ENCODE peak calls at places on chromosomes 12 and 14, in six cellular contexts. G is endodermal cell, H is NB4, I is OCI-LY7, U is aorta, O is GM12865. R is an unnamed sample.

GRCh38 chr14:36514278-36515104 is 5.5 kb downstream of the NKX2-1 start:
- DNase-seq in H (no peak), O (no peak), G (peak), I (no peak), U (no peak), R (no peak)

GRCh38 chr14:20630340-20631022 is 11.0 kb downstream of the OR6S1 start:
- DNase-seq in G (peak), I (no peak), O (peak), H (peak), U (no peak), R (no peak)

GRCh38 chr14:79764288-79764687 is 447.0 kb downstream of the DIO2 start:
- DNase-seq in I (no peak), G (no peak), U (no peak), H (no peak), O (no peak), R (no peak)

GRCh38 chr14:98952595-98953325 is 319.2 kb downstream of the BCL11B start:
- DNase-seq in O (no peak), U (peak), H (peak), G (peak), I (no peak), R (no peak)

GRCh38 chr14:75428230-75429104 is 645 bp downstream of the JDP2 start:
- DNase-seq in H (peak), U (peak), O (peak), G (peak), I (peak), R (no peak)

GRCh38 chr12:4448943-4449861 is 3.6 kb upstream of the FGF6 start:
- DNase-seq in U (no peak), I (no peak), G (no peak), O (no peak), H (peak), R (no peak)

GRCh38 chr12:99284161-99284560 is 363.4 kb upstream of the GARIN6 start:
- DNase-seq in I (no peak), O (no peak), G (no peak), U (no peak), H (no peak), R (no peak)

GRCh38 chr14:92759300-92759678 is 10.9 kb upstream of the LGMN start:
- DNase-seq in I (peak), U (no peak), G (peak), H (peak), O (peak), R (no peak)

GRCh38 chr14:34003691-34004090 is 52.8 kb upstream of the EGLN3 start:
- DNase-seq in G (no peak), H (no peak), I (no peak), U (no peak), O (no peak), R (no peak)

GRCh38 chr12:81626406-81626805 is 132.7 kb downstream of the PPFIA2 start:
- DNase-seq in H (no peak), I (no peak), O (no peak), G (no peak), U (no peak), R (no peak)

GRCh38 chr14:65179918-65180724 is 77.8 kb upstream of the MAX start:
- DNase-seq in G (no peak), H (no peak), U (peak), I (peak), O (peak), R (peak)

GRCh38 chr12:121365416-121366062 is 13.3 kb upstream of the ANAPC5 start:
- DNase-seq in U (no peak), G (no peak), O (no peak), H (no peak), I (no peak), R (no peak)

GRCh38 chr12:95544756-95545155 is 6.5 kb downstream of the USP44 start:
- DNase-seq in H (no peak), O (no peak), G (no peak), I (no peak), U (no peak), R (no peak)

GRCh38 chr12:118337194-118337838 is 35.4 kb downstream of the TAOK3 start:
- DNase-seq in G (no peak), U (no peak), H (no peak), O (no peak), I (no peak), R (no peak)

GRCh38 chr12:121626853-121627623 is 708 bp downstream of the ORAI1 start:
- DNase-seq in O (peak), U (peak), I (peak), G (peak), H (peak), R (peak)

GRCh38 chr12:4526923-4527546 is 11.7 kb upstream of the RAD51AP1 start:
- DNase-seq in H (peak), U (no peak), G (no peak), I (peak), O (no peak), R (no peak)

GRCh38 chr12:49892084-49892731 is 11.5 kb downstream of the FAIM2 start:
- DNase-seq in U (peak), G (no peak), H (no peak), I (no peak), O (no peak), R (no peak)

DNA sequence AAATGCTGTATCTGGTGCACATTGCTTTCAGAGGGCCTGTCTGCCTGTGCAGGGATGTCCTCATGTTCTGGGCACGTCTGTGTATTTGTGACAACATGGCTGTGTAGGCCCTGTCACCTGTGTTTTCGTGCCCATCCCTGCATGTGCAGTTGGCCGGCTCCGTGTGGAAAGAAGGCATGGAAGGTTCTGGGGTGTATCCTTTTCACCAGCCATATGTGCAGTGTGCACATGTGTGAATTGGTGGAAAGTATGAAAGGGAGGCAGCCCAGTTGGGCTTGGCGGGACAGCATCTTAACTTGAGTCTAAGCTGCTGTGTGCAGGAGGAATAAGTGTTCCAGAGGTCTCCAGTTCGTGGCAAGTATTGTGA is 645 bp downstream of the TSPAN11 start:
- DNase-seq in I (no peak), U (no peak), H (no peak), O (no peak), G (no peak), R (no peak)
- H3K4me3 ChIP-seq in I (no peak), U (no peak), H (no peak), O (no peak), G (peak), R (no peak)

GRCh38 chr12:89707992-89708792 is 446 bp downstream of the ATP2B1 start:
- DNase-seq in G (peak), U (peak), O (peak), I (peak), H (peak), R (peak)

GRCh38 chr12:89708793-89709156 is at the start of gene ATP2B1:
- DNase-seq in U (peak), O (peak), G (peak), I (peak), H (peak), R (peak)

GRCh38 chr12:89709157-89709993 is 737 bp upstream of the ATP2B1 start:
- DNase-seq in U (peak), H (peak), G (peak), I (peak), O (peak), R (peak)

GRCh38 chr12:89709994-89710872 is 1.6 kb upstream of the ATP2B1 start:
- DNase-seq in G (peak), H (no peak), I (peak), O (peak), U (peak), R (peak)

DNA sequence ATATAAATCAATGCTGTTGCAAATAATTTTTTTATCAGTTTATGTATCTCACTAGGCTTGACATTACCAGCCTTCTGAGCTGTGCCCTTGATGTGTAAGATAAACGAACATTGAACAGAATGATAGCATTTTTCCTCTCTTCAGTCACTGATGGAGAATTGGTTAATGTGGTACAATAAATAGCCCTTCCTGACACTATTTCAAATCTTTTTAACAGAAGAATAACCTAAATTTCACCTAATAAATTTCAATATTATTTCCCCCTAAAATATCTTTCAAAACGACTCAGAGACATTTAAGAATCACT is 2.2 kb upstream of the ATP2B1 start:
- DNase-seq in U (no peak), G (no peak), I (no peak), H (no peak), O (no peak), R (no peak)
- H3K4me3 ChIP-seq in U (no peak), G (peak), I (peak), H (peak), O (peak), R (no peak)

DNA sequence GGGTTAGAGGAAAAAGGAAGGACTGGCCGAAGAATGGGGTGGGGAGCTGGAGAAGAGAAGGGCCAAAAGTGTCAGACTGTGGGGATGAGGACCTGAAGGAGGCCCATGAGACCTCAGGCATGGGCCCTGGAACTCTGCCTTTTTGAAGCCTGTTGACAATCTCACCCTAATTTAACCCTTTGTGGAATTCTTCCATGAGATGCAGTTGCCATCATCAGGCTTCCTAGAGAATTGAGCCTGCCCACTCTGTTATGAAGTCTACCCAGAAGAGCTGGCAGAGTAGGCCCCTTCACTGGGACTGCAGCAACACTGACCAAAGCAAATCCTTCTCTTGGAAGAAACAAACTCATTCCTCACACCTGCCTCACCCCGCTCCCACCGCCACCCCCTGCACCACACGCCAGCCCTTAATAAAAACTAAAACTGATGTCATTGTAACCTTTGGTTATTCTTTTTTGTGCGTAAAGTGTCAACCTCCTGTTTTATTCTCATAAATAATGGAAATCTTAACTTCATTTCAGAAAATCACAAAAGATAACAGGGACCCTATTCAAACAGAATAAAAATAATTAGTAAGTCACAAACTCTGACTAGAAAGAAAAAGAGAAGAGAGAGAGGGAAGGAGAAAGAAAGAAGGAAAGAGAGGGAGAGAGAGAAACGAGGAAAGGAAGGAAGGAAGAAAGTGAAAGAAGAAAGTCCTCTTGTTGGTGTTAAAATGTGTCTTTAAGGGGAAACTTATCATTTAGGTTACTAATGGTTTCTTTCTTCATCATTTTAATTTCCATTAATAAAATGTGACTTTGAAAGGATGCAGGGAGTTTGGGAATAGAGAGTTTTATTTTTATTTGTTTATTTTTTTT is 61.3 kb downstream of the CRADD start:
- DNase-seq in I (no peak), U (no peak), O (no peak), H (no peak), G (no peak), R (no peak)
- H3K4me3 ChIP-seq in I (no peak), U (no peak), O (no peak), H (no peak), G (no peak), R (no peak)

DNA sequence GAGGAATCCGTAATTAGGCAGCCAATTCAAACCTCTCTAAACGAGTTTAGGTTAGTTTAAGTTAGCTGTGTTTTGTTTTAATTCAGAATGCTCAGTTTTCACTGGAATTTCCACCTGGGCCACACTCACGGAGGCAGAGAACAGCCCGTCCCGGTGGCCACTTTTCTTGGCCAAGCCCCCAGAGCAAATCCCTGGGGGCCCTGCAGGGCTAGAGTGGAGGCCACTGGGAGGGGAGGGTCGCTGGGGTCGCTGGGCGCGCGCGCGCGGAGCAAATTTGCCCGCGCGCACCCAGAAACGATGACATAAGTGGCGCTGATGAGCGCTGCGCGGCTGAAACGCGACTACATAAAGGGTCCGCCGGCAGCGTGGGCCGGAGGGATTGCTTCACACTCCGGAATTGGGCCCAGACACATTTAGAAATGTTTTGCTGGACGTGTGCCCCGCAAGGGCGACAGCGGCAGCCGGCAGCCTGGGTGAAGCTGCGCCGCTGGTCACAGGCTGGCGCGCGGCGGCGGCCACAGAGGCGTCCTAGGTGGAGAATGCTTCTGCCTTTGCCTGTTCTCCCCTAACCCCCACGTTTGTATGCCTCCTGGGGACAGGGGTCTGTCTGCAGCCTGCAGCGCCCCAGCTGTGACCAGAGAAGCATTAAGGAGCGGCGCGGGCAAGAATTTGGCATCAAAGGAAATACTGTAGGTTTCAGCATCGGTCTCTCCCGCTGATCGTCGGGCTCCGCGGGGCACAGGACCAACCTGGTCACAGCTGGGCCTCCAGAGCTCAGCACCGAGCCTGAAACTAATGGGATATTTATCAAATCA is 37.9 kb upstream of the TBX5 start:
- DNase-seq in O (no peak), G (peak), H (no peak), U (no peak), I (no peak), R (no peak)
- H3K4me3 ChIP-seq in O (no peak), G (no peak), H (no peak), U (no peak), I (no peak), R (no peak)

GRCh38 chr14:97640031-97640430 is 842.8 kb downstream of the VRK1 start:
- DNase-seq in O (no peak), H (no peak), U (no peak), G (peak), I (no peak), R (no peak)

GRCh38 chr14:97638864-97639263 is 841.7 kb downstream of the VRK1 start:
- DNase-seq in H (no peak), G (no peak), I (no peak), U (no peak), O (no peak), R (no peak)

GRCh38 chr14:97634786-97635185 is 837.6 kb downstream of the VRK1 start:
- DNase-seq in U (no peak), G (no peak), H (no peak), O (peak), I (no peak), R (peak)
- H3K4me3 ChIP-seq in U (peak), G (no peak), H (no peak), O (peak), I (no peak), R (peak)

GRCh38 chr12:57072661-57073060 is 5.9 kb downstream of the NEMP1 start:
- DNase-seq in G (no peak), H (no peak), U (no peak), I (no peak), O (no peak), R (no peak)
- H3K4me3 ChIP-seq in G (no peak), H (no peak), U (no peak), I (no peak), O (no peak), R (no peak)

GRCh38 chr14:22463763-22464173 is 125.3 kb downstream of the DAD1 start:
- DNase-seq in H (no peak), G (no peak), O (no peak), U (no peak), I (no peak), R (no peak)
- H3K4me3 ChIP-seq in H (no peak), G (no peak), O (no peak), U (no peak), I (no peak), R (no peak)

GRCh38 chr14:32076278-32077080 is 625 bp upstream of the ARHGAP5 start:
- DNase-seq in O (peak), U (peak), G (peak), H (peak), I (peak), R (peak)

GRCh38 chr14:32077081-32078029 is at the start of gene ARHGAP5:
- DNase-seq in U (peak), O (peak), H (peak), I (peak), G (peak), R (peak)

GRCh38 chr14:32080001-32080510 is 3.0 kb downstream of the ARHGAP5 start:
- DNase-seq in H (no peak), U (no peak), G (no peak), O (no peak), I (no peak), R (no peak)

GRCh38 chr14:32078030-32078793 is 1.1 kb downstream of the ARHGAP5 start:
- DNase-seq in I (peak), G (no peak), H (peak), O (peak), U (no peak), R (peak)

GRCh38 chr14:32078794-32079663 is 1.9 kb downstream of the ARHGAP5 start:
- DNase-seq in U (no peak), H (no peak), I (no peak), O (peak), G (no peak), R (no peak)
- H3K4me3 ChIP-seq in U (peak), H (peak), I (peak), O (peak), G (peak), R (peak)

GRCh38 chr14:77000340-77001235 is 27.9 kb downstream of the IRF2BPL start:
- DNase-seq in G (peak), H (no peak), I (peak), O (peak), U (peak), R (peak)

GRCh38 chr14:76996563-76997146 is 31.9 kb downstream of the IRF2BPL start:
- DNase-seq in I (no peak), G (no peak), O (no peak), U (no peak), H (no peak), R (no peak)

GRCh38 chr14:76998777-76999366 is 29.6 kb downstream of the IRF2BPL start:
- DNase-seq in O (no peak), H (no peak), U (no peak), I (no peak), G (no peak), R (no peak)

GRCh38 chr14:76995279-76996035 is 33.1 kb downstream of the IRF2BPL start:
- DNase-seq in G (peak), I (no peak), O (no peak), H (no peak), U (no peak), R (no peak)

DNA sequence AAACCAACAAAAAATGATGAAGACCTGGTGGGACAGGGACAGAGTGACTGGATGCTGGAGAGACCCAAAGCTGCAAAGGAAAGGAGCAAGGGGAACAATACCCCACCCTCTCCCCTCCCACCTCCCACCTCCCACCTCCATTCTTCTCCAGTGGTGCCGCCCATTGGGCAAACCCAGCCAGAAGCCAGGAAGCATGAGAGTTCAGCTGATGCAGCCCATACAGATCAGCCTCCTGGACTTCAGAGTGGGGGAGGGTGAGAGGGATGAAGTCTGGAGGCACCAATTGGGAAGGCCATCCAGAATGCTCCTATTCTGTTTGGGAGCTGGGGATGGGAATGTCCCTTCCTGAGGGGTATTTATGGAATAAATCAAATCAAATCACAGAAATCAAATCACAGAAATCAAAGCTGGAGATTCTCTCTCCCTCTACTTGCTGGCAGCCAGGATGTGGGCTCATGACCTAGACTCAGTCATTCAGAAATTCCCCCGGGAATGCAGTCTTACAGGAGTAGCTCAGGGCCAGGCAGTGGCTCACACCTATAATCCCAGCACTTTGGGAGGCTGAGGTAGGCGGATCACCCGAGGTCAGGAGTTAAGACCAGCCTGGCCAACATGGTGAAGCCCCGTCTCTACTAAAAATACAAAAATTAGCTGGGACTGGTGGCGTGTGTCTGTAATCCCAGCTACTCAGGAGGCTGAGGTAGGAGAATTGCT is 31.1 kb downstream of the IRF2BPL start:
- DNase-seq in I (no peak), G (peak), O (no peak), U (no peak), H (no peak), R (no peak)
- H3K4me3 ChIP-seq in I (no peak), G (no peak), O (no peak), U (no peak), H (no peak), R (no peak)

DNA sequence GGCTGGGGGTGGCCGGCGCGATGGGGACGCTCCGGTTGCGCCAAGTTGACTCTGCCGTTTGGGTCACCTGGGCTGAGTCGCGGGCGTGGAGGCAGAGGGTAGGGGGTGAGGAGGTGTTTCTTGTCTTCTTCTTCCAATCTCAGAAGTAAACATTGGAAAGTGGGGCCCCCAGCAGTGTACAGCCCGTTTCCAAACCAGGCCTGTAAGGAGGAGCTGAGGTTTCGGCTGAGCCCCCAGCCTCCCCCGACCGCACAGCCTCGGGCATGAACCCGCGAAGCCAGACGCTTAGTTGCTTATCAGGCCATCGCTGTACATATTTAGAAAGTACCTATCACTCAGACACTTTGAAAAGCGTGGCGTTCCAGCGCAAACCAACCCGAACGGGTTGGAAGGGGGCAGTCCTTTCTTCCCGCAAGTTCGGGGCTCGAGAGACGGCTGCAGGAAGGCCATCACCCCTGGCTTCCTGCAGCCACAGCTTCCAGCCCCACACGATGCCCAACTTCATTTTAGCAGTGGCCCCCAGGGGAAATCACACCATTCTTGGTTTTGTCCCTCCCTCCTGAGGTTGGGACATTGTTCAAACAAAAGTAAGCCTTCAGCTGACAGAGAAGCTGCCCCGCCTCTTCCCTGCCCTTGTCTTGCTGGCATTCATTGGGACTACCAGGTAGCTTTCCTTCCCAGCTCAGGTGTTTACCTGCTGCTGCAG is 164.1 kb downstream of the ZFP36L1 start:
- DNase-seq in G (peak), O (peak), I (no peak), U (no peak), H (no peak), R (no peak)
- H3K4me3 ChIP-seq in G (no peak), O (peak), I (no peak), U (no peak), H (no peak), R (peak)